ENCODE peak calls at places on chromosomes 12 and 14, in five cellular contexts. D is tibial nerve; C is cardiac muscle cell; L is tibial artery; T is CD8-positive, alpha-beta memory T cell. U is an unnamed sample. For H3K4me1, the result is how much of the 10 kb centered on the place peaks cover.

GRCh38 chr12:69052613-69053408 is 119.8 kb upstream of the CPM start:
- DNase-seq in T (no peak), L (no peak), C (no peak), D (no peak), U (peak)

GRCh38 chr12:54404061-54405004 is 14.7 kb downstream of the ITGA5 start:
- DNase-seq in D (peak), L (no peak), C (peak), T (peak), U (peak)

GRCh38 chr12:113348849-113349536 is 9.4 kb upstream of the PLBD2 start:
- DNase-seq in L (no peak), D (no peak), C (no peak), T (no peak), U (no peak)

GRCh38 chr12:45425426-45425825 is 209.5 kb downstream of the ANO6 start:
- DNase-seq in T (no peak), C (no peak), D (no peak), L (no peak), U (no peak)

GRCh38 chr14:101858791-101859537 is 97.5 kb downstream of the PPP2R5C start:
- DNase-seq in D (no peak), C (peak), T (no peak), L (no peak), U (no peak)

GRCh38 chr14:32011225-32011624 is 65.9 kb upstream of the ARHGAP5 start:
- DNase-seq in L (no peak), T (no peak), D (no peak), C (no peak), U (no peak)

GRCh38 chr12:119728437-119728730 is 60.5 kb downstream of the PRKAB1 start:
- DNase-seq in C (no peak), T (no peak), D (no peak), L (no peak), U (no peak)

GRCh38 chr12:130961921-130962326 is 8.2 kb downstream of the ADGRD1 start:
- DNase-seq in C (peak), L (no peak), D (no peak), T (no peak), U (no peak)

GRCh38 chr12:57476993-57477709 is 2.5 kb downstream of the ARHGAP9 start:
- DNase-seq in L (no peak), T (no peak), D (no peak), C (no peak), U (peak)

GRCh38 chr12:49288412-49288853 is 6.5 kb upstream of the PRPH start:
- DNase-seq in L (peak), D (peak), C (peak), T (peak), U (peak)

GRCh38 chr14:105398726-105399440 is 545 bp downstream of the TEX22 start:
- DNase-seq in T (peak), C (peak), D (no peak), L (no peak), U (peak)

GRCh38 chr12:51970904-51971646 is 19.6 kb downstream of the ACVR1B start:
- DNase-seq in D (no peak), L (no peak), T (no peak), C (peak), U (no peak)

GRCh38 chr12:70919597-70920035 is 922 bp downstream of the PTPRR start:
- DNase-seq in D (no peak), T (no peak), L (no peak), C (peak), U (no peak)

DNA sequence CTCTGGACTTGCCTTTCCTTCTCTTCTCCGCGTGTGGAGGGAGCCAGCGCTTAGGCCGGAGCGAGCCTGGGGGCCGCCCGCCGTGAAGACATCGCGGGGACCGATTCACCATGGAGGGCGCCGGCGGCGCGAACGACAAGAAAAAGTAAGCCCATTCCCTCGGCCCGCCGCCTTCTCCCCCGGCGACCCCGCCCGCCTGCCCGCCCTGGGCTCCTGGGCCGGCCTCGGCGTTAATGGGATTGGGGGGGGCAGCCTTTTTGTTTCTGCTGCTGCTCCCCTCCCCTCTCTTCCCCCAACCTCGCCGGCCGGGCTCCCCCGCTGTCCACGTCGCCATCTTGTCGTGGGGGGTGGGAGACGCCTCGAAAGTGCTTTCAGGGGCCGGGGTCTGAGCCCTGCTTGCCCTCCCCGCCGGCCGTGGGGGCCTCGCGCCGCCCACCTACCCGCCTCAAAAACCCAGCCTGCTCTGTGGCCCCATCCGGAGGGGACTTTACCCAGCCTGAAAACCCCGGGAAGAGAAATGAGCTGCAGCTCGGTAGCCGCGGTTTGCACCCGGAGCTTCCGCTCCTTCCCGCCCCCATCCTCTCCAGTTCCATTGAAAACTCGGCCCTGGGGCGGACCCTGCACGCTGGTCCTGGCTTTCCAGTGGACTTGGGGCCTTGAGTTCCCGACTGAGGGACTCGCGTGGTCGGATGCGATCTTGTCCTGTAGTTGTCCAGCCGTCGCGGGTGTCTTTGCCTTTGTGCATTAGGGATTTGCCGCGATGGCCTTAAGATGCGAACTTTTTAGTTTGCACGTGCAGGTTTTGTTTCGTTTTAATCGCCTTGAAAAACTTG is 598 bp downstream of the HIF1A start:
- DNase-seq in T (peak), C (peak), L (peak), D (peak), U (peak)
- H3K4me1 ChIP-seq in T (under half), C (under half), L (half or more), D (under half), U (under half)

GRCh38 chr12:123989753-123990152 is 16.7 kb downstream of the ZNF664 start:
- DNase-seq in T (no peak), D (no peak), L (no peak), C (peak), U (no peak)
- H3K4me1 ChIP-seq in T (under half), D (under half), L (under half), C (half or more), U (under half)

DNA sequence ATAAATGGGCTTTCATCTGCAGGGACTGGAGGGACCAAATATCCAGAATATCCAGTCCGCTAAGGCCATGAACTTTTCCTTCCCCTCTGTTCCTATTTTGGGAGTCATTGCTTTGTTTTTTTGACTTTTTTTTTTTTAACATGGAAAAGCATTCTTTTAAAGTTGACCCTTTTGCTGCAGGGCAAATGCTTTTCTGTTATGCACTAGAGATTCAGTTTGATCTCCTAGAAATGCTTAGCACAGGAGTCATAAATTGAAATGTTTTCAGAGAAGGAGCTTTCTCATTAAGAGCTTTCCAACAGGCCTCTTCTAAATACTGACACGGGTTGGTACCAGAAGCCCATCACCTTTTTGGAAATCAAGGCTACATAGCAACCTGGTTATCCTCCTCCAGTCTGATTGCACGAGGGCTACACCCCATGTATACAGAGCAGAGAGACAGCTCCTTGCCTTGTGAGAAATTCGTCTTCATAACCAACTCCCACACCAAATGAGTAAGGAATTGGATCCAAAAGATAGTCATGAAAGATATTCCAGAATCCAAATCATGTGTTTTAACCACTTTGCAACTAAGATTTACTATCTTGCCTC is 389.6 kb downstream of the ZFP36L1 start:
- DNase-seq in T (no peak), L (no peak), D (no peak), C (no peak), U (no peak)
- H3K4me1 ChIP-seq in T (under half), L (half or more), D (half or more), C (half or more), U (under half)

GRCh38 chr12:12898136-12898712 is 6.9 kb downstream of the GPRC5A start:
- DNase-seq in L (no peak), T (no peak), C (no peak), D (no peak), U (no peak)

GRCh38 chr12:12898911-12899511 is 7.6 kb downstream of the GPRC5A start:
- DNase-seq in D (no peak), T (no peak), C (no peak), L (no peak), U (no peak)

GRCh38 chr12:12900786-12901157 is 9.4 kb downstream of the GPRC5A start:
- DNase-seq in D (no peak), T (no peak), L (no peak), C (no peak), U (no peak)

GRCh38 chr12:12901158-12901791 is 9.9 kb downstream of the GPRC5A start:
- DNase-seq in C (no peak), D (peak), L (peak), T (no peak), U (no peak)

DNA sequence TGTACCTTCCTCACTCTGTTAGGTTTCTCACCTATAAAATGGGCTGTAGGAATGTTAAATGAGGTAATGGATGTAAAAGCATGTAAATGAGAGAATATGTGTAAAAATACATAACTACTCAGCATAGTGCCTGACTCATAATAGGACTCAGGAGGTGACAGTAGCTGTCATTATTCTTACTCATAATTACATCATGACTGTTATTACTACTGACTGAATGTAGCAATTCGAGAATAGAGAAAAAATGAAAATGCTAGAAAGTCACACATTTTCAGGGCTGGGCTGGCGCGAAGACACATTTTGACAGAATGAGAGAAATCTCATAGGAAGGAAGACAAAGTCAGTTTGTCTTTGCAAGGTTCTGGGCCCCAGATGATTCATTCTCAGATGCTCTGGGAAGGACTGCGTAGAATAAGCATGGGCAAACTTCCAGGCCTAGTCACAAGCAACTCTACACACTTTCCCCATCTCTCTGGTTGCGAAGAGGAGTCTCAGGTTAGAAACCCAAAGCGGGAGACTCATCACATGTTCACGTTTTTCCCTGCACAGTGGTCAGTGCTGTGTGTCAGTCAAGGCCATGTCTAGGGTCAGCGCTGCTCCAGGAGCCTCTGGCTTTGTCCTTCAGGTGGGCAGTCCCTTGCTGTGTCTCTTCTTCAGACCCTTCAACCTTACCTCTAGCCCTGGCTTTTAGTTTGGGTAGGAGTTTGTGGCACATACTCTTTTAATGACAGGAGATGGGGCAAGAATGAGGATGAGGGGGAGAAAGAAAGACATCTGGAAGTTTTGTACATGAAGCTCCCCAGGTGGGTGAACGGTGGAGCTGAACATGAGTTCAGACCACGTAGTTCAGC is 8.4 kb downstream of the GPRC5A start:
- DNase-seq in D (peak), L (peak), C (no peak), T (no peak), U (no peak)
- H3K4me1 ChIP-seq in D (under half), L (half or more), C (under half), T (under half), U (under half)

DNA sequence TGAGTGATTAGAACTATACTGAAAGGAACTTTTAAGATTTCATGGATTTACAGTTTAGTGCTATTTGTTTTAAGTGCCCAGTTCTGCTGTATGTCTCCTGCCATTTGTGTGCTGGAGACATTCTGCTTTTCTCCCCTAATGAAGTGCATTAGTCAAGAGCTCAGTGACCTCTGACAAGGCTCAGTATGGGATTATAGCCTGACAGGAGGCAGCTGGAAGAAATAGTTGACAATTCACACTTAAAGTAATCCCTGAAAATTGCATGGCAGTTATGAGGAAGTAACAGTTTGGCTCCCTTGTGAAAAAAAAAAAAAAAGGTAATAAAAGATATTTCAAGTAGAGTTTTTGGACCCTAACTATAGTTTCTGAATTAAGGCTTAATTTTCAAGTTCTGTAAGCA is 70.3 kb downstream of the ALX1 start:
- DNase-seq in T (no peak), D (no peak), L (no peak), C (peak), U (no peak)
- H3K4me1 ChIP-seq in T (under half), D (under half), L (under half), C (under half), U (under half)

GRCh38 chr14:53946404-53947400 is 9.9 kb downstream of the BMP4 start:
- DNase-seq in L (no peak), T (no peak), D (no peak), C (peak), U (no peak)
- H3K4me1 ChIP-seq in L (under half), T (under half), D (under half), C (under half), U (under half)